ENCODE peak calls at places on chromosomes 12 and 14, in ten cellular contexts. J is hepatocyte; V is activated CD8-positive, alpha-beta memory T cell treated with anti-CD3 and anti-CD28 coated beads for 48 hours; S is NCI-H1436; I is caudate nucleus; T is mesenchymal stem cell; Z is T47D; W is NCI-H1105; U is lower leg skin; K is type B pancreatic cell. E is an unnamed sample.

GRCh38 chr14:104080557-104081492 is 4.7 kb upstream of the ASPG start:
- DNase-seq in J (peak; percentile 13), V (no peak), S (no peak), I (no peak), T (no peak), Z (no peak), W (no peak), U (no peak), K (no peak), E (no peak)

GRCh38 chr12:106078358-106079025 is 60.3 kb downstream of the NUAK1 start:
- DNase-seq in J (no peak), V (no peak), S (no peak), I (peak; percentile 38), T (peak; percentile 63), Z (no peak), W (no peak), U (no peak), K (no peak), E (peak; percentile 77)

GRCh38 chr12:125183187-125184067 is 118.2 kb downstream of the AACS start:
- DNase-seq in J (peak; percentile 89), V (peak; percentile 50), S (peak; percentile 69), I (peak; percentile 86), T (peak; percentile 68), Z (peak; percentile 80), W (peak; percentile 72), U (peak; percentile 63), K (peak; percentile 89), E (peak; percentile 66)

GRCh38 chr14:92607702-92608429 is 94.3 kb downstream of the RIN3 start:
- DNase-seq in J (no peak), V (no peak), S (no peak), I (no peak), T (peak; percentile 86), Z (no peak), W (no peak), U (no peak), K (no peak), E (peak; percentile 72)

GRCh38 chr14:66503532-66503931 is 4.4 kb upstream of the GPHN start:
- DNase-seq in J (no peak), V (no peak), S (no peak), I (no peak), T (no peak), Z (peak; percentile 16), W (peak; percentile 4), U (no peak), K (no peak), E (peak; percentile 39)

GRCh38 chr12:76426160-76426559 is 77.9 kb upstream of the BBS10 start:
- DNase-seq in J (no peak), V (no peak), S (no peak), I (no peak), T (no peak), Z (no peak), W (no peak), U (no peak), K (no peak), E (no peak)

GRCh38 chr12:5503774-5504173 is 71.9 kb downstream of the NTF3 start:
- DNase-seq in J (peak; percentile 59), V (no peak), S (no peak), I (no peak), T (no peak), Z (no peak), W (no peak), U (peak; percentile 57), K (no peak), E (no peak)

GRCh38 chr14:67526676-67527459 is 6.2 kb upstream of the PLEKHH1 start:
- DNase-seq in J (peak; percentile 68), V (no peak), S (no peak), I (peak; percentile 40), T (peak; percentile 60), Z (peak; percentile 77), W (peak; percentile 31), U (no peak), K (no peak), E (peak; percentile 62)

GRCh38 chr14:22900088-22900799 is 17.2 kb downstream of the REM2 start:
- DNase-seq in J (peak; percentile 83), V (no peak), S (peak; percentile 37), I (peak; percentile 28), T (peak; percentile 84), Z (peak; percentile 76), W (peak; percentile 26), U (peak; percentile 51), K (no peak), E (peak; percentile 70)

GRCh38 chr12:30457621-30458289 is 237.9 kb downstream of the IPO8 start:
- DNase-seq in J (peak; percentile 71), V (no peak), S (no peak), I (no peak), T (peak; percentile 97), Z (peak; percentile 37), W (no peak), U (no peak), K (no peak), E (peak; percentile 75)

GRCh38 chr14:102568115-102568614 is 24.3 kb upstream of the RCOR1 start:
- DNase-seq in J (peak; percentile 65), V (no peak), S (no peak), I (no peak), T (no peak), Z (peak; percentile 90), W (no peak), U (no peak), K (no peak), E (no peak)

GRCh38 chr14:21168055-21168454 is 12.2 kb upstream of the OR5AU1 start:
- DNase-seq in J (no peak), V (no peak), S (no peak), I (no peak), T (no peak), Z (no peak), W (no peak), U (no peak), K (no peak), E (no peak)

GRCh38 chr12:53067993-53068770 is 11.0 kb downstream of the SPRYD3 start:
- DNase-seq in J (no peak), V (no peak), S (no peak), I (no peak), T (no peak), Z (no peak), W (no peak), U (no peak), K (no peak), E (no peak)

GRCh38 chr14:51478241-51478640 is 173.5 kb upstream of the FRMD6 start:
- DNase-seq in J (no peak), V (no peak), S (no peak), I (no peak), T (no peak), Z (no peak), W (no peak), U (no peak), K (no peak), E (no peak)

GRCh38 chr14:68811161-68811560 is 18.3 kb upstream of the ZFP36L1 start:
- DNase-seq in J (no peak), V (no peak), S (no peak), I (no peak), T (no peak), Z (no peak), W (no peak), U (no peak), K (peak; percentile 61), E (no peak)

GRCh38 chr12:130799051-130799450 is 40.0 kb downstream of the STX2 start:
- DNase-seq in J (no peak), V (no peak), S (no peak), I (no peak), T (no peak), Z (no peak), W (no peak), U (no peak), K (no peak), E (no peak)

GRCh38 chr12:3371018-3371417 is 120.0 kb upstream of the PRMT8 start:
- DNase-seq in J (no peak), V (no peak), S (no peak), I (no peak), T (no peak), Z (peak; percentile 42), W (peak; percentile 53), U (no peak), K (no peak), E (no peak)

GRCh38 chr12:117494833-117495714 is 133.6 kb upstream of the NOS1 start:
- DNase-seq in J (peak; percentile 51), V (no peak), S (no peak), I (no peak), T (no peak), Z (peak; percentile 92), W (peak; percentile 82), U (no peak), K (no peak), E (no peak)

GRCh38 chr14:29016050-29016900 is 249.7 kb downstream of the FOXG1 start:
- DNase-seq in J (peak; percentile 59), V (no peak), S (peak; percentile 53), I (no peak), T (peak; percentile 16), Z (peak; percentile 54), W (peak; percentile 10), U (no peak), K (no peak), E (peak; percentile 60)

GRCh38 chr12:16675438-16675837 is 69.5 kb upstream of the LMO3 start:
- DNase-seq in J (no peak), V (no peak), S (no peak), I (no peak), T (no peak), Z (no peak), W (no peak), U (no peak), K (no peak), E (no peak)

GRCh38 chr12:93199831-93200236 is 177.9 kb upstream of the NUDT4 start:
- DNase-seq in J (no peak), V (no peak), S (no peak), I (no peak), T (peak; percentile 15), Z (no peak), W (no peak), U (no peak), K (no peak), E (no peak)

GRCh38 chr12:70985850-70986249 is 65.3 kb upstream of the PTPRR start:
- DNase-seq in J (no peak), V (no peak), S (no peak), I (no peak), T (no peak), Z (no peak), W (no peak), U (no peak), K (no peak), E (no peak)

GRCh38 chr12:54795664-54796063 is 58.7 kb upstream of the MUCL1 start:
- DNase-seq in J (no peak), V (no peak), S (no peak), I (no peak), T (no peak), Z (no peak), W (no peak), U (no peak), K (no peak), E (no peak)

GRCh38 chr12:2507811-2508210 is 287.0 kb upstream of the FKBP4 start:
- DNase-seq in J (no peak), V (no peak), S (no peak), I (no peak), T (no peak), Z (no peak), W (no peak), U (no peak), K (no peak), E (no peak)

GRCh38 chr12:52221912-52222457 is 11.1 kb upstream of the KRT7 start:
- DNase-seq in J (peak; percentile 64), V (peak; percentile 35), S (no peak), I (peak; percentile 43), T (no peak), Z (peak; percentile 87), W (no peak), U (peak; percentile 70), K (no peak), E (peak; percentile 44)

GRCh38 chr12:11876301-11876700 is 194.4 kb upstream of the BCL2L14 start:
- DNase-seq in J (no peak), V (no peak), S (no peak), I (no peak), T (no peak), Z (no peak), W (no peak), U (no peak), K (no peak), E (no peak)

GRCh38 chr12:79682593-79682992 is 8.2 kb downstream of the PAWR start:
- DNase-seq in J (no peak), V (no peak), S (no peak), I (no peak), T (no peak), Z (no peak), W (no peak), U (no peak), K (no peak), E (no peak)

GRCh38 chr14:57464013-57464730 is 29.5 kb downstream of the CCDC198 start:
- DNase-seq in J (peak; percentile 23), V (no peak), S (no peak), I (no peak), T (no peak), Z (no peak), W (no peak), U (no peak), K (no peak), E (no peak)